ENCODE peak calls at places on chromosome 4, in four cellular contexts. Y is LHCN-M2, O is cardiac fibroblast, J is iPS DF 6.9. H is an unnamed sample.

GRCh38 chr4:25075851-25076250 is 45.1 kb upstream of the LGI2 start:
- DNase-seq in Y (no peak), O (no peak), J (no peak), H (no peak)

GRCh38 chr4:123397276-123398150 is 918 bp downstream of the SPRY1 start:
- DNase-seq in Y (peak; percentile 65), O (peak; percentile 77), J (no peak), H (no peak)

GRCh38 chr4:189304179-189304578 is 636.5 kb upstream of the FRG1 start:
- DNase-seq in Y (no peak), O (no peak), J (no peak), H (no peak)

GRCh38 chr4:151753056-151753455 is 7.8 kb downstream of the GATB start:
- DNase-seq in Y (no peak), O (no peak), J (no peak), H (no peak)

GRCh38 chr4:186485621-186486062 is 69.7 kb downstream of the MTNR1A start:
- DNase-seq in Y (peak; percentile 26), O (peak; percentile 40), J (no peak), H (peak; percentile 64)

GRCh38 chr4:77697860-77698599 is 92.4 kb downstream of the CXCL13 start:
- DNase-seq in Y (peak; percentile 93), O (peak; percentile 85), J (peak; percentile 55), H (peak; percentile 84)

GRCh38 chr4:96175871-96176270 is 336.0 kb downstream of the PDHA2 start:
- DNase-seq in Y (no peak), O (peak; percentile 10), J (no peak), H (no peak)

GRCh38 chr4:168152837-168153500 is 60.6 kb downstream of the ANXA10 start:
- DNase-seq in Y (no peak), O (no peak), J (no peak), H (no peak)

GRCh38 chr4:8306511-8307021 is 37.0 kb downstream of the HTRA3 start:
- DNase-seq in Y (no peak), O (peak; percentile 24), J (no peak), H (no peak)